ENCODE peak calls at places on chromosome 20, in six cellular contexts. One of them, this sample, is unnamed.

GRCh38 chr20:43963872-43964791 is 49.5 kb downstream of the TOX2 start:
- DNase-seq in H9: no peak
- DNase-seq in D721Med: no peak
- DNase-seq in fibroblast of lung: peak
- DNase-seq in heart right ventricle: peak
- DNase-seq in activated B cell treated with CpG ODN at 0.5 μM for 24 hours: no peak
- DNase-seq in this sample: no peak

GRCh38 chr20:1803216-1804128 is 91.7 kb upstream of the SIRPA start:
- DNase-seq in heart right ventricle: peak
- DNase-seq in fibroblast of lung: peak
- DNase-seq in H9: peak
- DNase-seq in D721Med: no peak
- DNase-seq in activated B cell treated with CpG ODN at 0.5 μM for 24 hours: peak
- DNase-seq in this sample: peak

GRCh38 chr20:17822039-17822438 is 122.3 kb downstream of the BANF2 start:
- DNase-seq in activated B cell treated with CpG ODN at 0.5 μM for 24 hours: no peak
- DNase-seq in heart right ventricle: no peak
- DNase-seq in D721Med: no peak
- DNase-seq in H9: no peak
- DNase-seq in fibroblast of lung: peak
- DNase-seq in this sample: no peak

GRCh38 chr20:43492101-43492500 is 15.4 kb upstream of the L3MBTL1 start:
- DNase-seq in fibroblast of lung: peak
- DNase-seq in D721Med: no peak
- DNase-seq in heart right ventricle: no peak
- DNase-seq in activated B cell treated with CpG ODN at 0.5 μM for 24 hours: no peak
- DNase-seq in H9: no peak
- DNase-seq in this sample: no peak

GRCh38 chr20:45987108-45987780 is 15.2 kb upstream of the ZNF335 start:
- DNase-seq in fibroblast of lung: peak
- DNase-seq in D721Med: peak
- DNase-seq in H9: peak
- DNase-seq in activated B cell treated with CpG ODN at 0.5 μM for 24 hours: peak
- DNase-seq in heart right ventricle: peak
- DNase-seq in this sample: peak

GRCh38 chr20:58877374-58878360 is 25.2 kb downstream of the GNAS start:
- DNase-seq in H9: peak
- DNase-seq in heart right ventricle: no peak
- DNase-seq in activated B cell treated with CpG ODN at 0.5 μM for 24 hours: no peak
- DNase-seq in fibroblast of lung: no peak
- DNase-seq in D721Med: no peak
- DNase-seq in this sample: no peak

GRCh38 chr20:58650181-58650775 is 805 bp upstream of the STX16 start:
- DNase-seq in heart right ventricle: peak
- DNase-seq in fibroblast of lung: peak
- DNase-seq in H9: peak
- DNase-seq in activated B cell treated with CpG ODN at 0.5 μM for 24 hours: peak
- DNase-seq in D721Med: no peak
- DNase-seq in this sample: no peak

GRCh38 chr20:40489886-40490285 is 199.2 kb downstream of the MAFB start:
- DNase-seq in fibroblast of lung: peak
- DNase-seq in H9: no peak
- DNase-seq in D721Med: no peak
- DNase-seq in activated B cell treated with CpG ODN at 0.5 μM for 24 hours: no peak
- DNase-seq in heart right ventricle: no peak
- DNase-seq in this sample: no peak

GRCh38 chr20:21719592-21720214 is 14.2 kb downstream of the PAX1 start:
- DNase-seq in D721Med: no peak
- DNase-seq in H9: no peak
- DNase-seq in fibroblast of lung: peak
- DNase-seq in heart right ventricle: peak
- DNase-seq in activated B cell treated with CpG ODN at 0.5 μM for 24 hours: no peak
- DNase-seq in this sample: no peak

GRCh38 chr20:4724459-4725262 is 3.0 kb downstream of the PRND start:
- DNase-seq in D721Med: no peak
- DNase-seq in H9: no peak
- DNase-seq in heart right ventricle: no peak
- DNase-seq in activated B cell treated with CpG ODN at 0.5 μM for 24 hours: no peak
- DNase-seq in fibroblast of lung: no peak
- DNase-seq in this sample: no peak

GRCh38 chr20:49620364-49621240 is 52.7 kb upstream of the PTGIS start:
- DNase-seq in activated B cell treated with CpG ODN at 0.5 μM for 24 hours: peak
- DNase-seq in D721Med: no peak
- DNase-seq in H9: no peak
- DNase-seq in fibroblast of lung: no peak
- DNase-seq in heart right ventricle: no peak
- DNase-seq in this sample: no peak

GRCh38 chr20:47684306-47685080 is 100.8 kb downstream of the SULF2 start:
- DNase-seq in D721Med: no peak
- DNase-seq in H9: no peak
- DNase-seq in fibroblast of lung: no peak
- DNase-seq in heart right ventricle: no peak
- DNase-seq in activated B cell treated with CpG ODN at 0.5 μM for 24 hours: no peak
- DNase-seq in this sample: no peak

DNA sequence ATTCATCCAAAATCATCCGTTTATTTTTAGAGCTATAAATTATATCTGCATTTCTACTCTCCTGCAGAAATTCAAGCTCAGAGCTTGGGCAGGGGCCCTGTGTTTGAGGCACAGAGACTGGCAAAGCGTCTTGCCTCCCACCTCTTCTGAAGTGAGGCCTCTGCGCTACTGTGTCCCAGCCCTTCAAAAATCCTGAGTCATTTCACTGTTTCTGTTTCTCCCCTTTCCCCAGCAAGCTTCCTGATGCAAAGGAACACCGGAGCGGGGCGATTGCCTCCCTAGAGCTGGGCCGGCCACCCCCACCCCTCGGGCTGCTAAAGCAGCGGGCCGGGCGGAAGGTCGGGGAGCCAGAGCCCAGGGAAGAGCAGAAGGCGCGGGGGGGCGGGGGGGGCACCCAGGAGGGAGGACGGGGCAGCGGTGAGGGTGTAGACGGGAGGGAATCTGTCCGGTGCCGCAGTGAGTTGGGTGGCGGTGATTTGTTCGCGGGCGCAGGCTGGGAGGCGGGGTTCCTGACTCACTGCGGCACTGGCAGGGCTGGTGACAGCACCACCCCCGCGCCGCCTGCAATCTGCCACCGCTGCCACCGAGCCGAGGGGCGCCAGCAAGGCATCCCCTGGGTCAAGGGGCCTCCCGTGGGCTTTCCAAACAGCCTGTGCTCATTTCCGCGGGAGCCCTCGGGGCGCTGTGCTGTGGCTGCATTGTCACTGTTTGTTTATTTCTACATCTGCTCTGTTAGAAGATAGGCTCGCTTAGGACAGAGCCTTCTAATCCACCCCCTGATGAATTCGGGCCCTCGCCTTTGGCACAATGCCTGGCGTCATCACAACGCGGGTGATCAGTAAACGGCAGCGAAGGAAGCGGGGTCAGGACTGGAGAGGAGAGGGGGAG is 46.5 kb upstream of the SNAP25 start:
- DNase-seq in fibroblast of lung: peak
- DNase-seq in D721Med: peak
- DNase-seq in heart right ventricle: no peak
- DNase-seq in H9: peak
- DNase-seq in activated B cell treated with CpG ODN at 0.5 μM for 24 hours: no peak
- DNase-seq in this sample: peak
- TF ChIP-seq CTCF in fibroblast of lung: no peak
- TF ChIP-seq CTCF in D721Med: no peak
- TF ChIP-seq CTCF in heart right ventricle: no peak
- TF ChIP-seq CTCF in H9: no peak
- TF ChIP-seq CTCF in activated B cell treated with CpG ODN at 0.5 μM for 24 hours: no peak
- TF ChIP-seq CTCF in this sample: no peak

GRCh38 chr20:60863548-60863947 is 388.5 kb upstream of the CDH4 start:
- DNase-seq in heart right ventricle: no peak
- DNase-seq in fibroblast of lung: no peak
- DNase-seq in H9: no peak
- DNase-seq in D721Med: no peak
- DNase-seq in activated B cell treated with CpG ODN at 0.5 μM for 24 hours: no peak
- DNase-seq in this sample: no peak

GRCh38 chr20:60851826-60852704 is 400.0 kb upstream of the CDH4 start:
- DNase-seq in activated B cell treated with CpG ODN at 0.5 μM for 24 hours: no peak
- DNase-seq in fibroblast of lung: no peak
- DNase-seq in H9: peak
- DNase-seq in heart right ventricle: no peak
- DNase-seq in D721Med: no peak
- DNase-seq in this sample: peak

GRCh38 chr20:60862601-60863000 is 389.5 kb upstream of the CDH4 start:
- DNase-seq in heart right ventricle: no peak
- DNase-seq in fibroblast of lung: peak
- DNase-seq in activated B cell treated with CpG ODN at 0.5 μM for 24 hours: no peak
- DNase-seq in H9: no peak
- DNase-seq in D721Med: no peak
- DNase-seq in this sample: no peak

GRCh38 chr20:60857708-60858107 is 394.4 kb upstream of the CDH4 start:
- DNase-seq in activated B cell treated with CpG ODN at 0.5 μM for 24 hours: no peak
- DNase-seq in D721Med: no peak
- DNase-seq in fibroblast of lung: peak
- DNase-seq in H9: no peak
- DNase-seq in heart right ventricle: no peak
- DNase-seq in this sample: no peak
- TF ChIP-seq CTCF in activated B cell treated with CpG ODN at 0.5 μM for 24 hours: no peak
- TF ChIP-seq CTCF in D721Med: no peak
- TF ChIP-seq CTCF in fibroblast of lung: no peak
- TF ChIP-seq CTCF in H9: no peak
- TF ChIP-seq CTCF in heart right ventricle: no peak
- TF ChIP-seq CTCF in this sample: no peak

GRCh38 chr20:64145458-64146300 is 18.6 kb upstream of the MYT1 start:
- DNase-seq in fibroblast of lung: no peak
- DNase-seq in D721Med: peak
- DNase-seq in heart right ventricle: no peak
- DNase-seq in activated B cell treated with CpG ODN at 0.5 μM for 24 hours: no peak
- DNase-seq in H9: no peak
- DNase-seq in this sample: no peak
- TF ChIP-seq CTCF in fibroblast of lung: no peak
- TF ChIP-seq CTCF in D721Med: no peak
- TF ChIP-seq CTCF in heart right ventricle: no peak
- TF ChIP-seq CTCF in activated B cell treated with CpG ODN at 0.5 μM for 24 hours: no peak
- TF ChIP-seq CTCF in H9: peak
- TF ChIP-seq CTCF in this sample: no peak

GRCh38 chr20:24543168-24543567 is 73.7 kb downstream of the SYNDIG1 start:
- DNase-seq in D721Med: no peak
- DNase-seq in fibroblast of lung: no peak
- DNase-seq in H9: no peak
- DNase-seq in heart right ventricle: no peak
- DNase-seq in activated B cell treated with CpG ODN at 0.5 μM for 24 hours: no peak
- DNase-seq in this sample: no peak
- TF ChIP-seq CTCF in D721Med: no peak
- TF ChIP-seq CTCF in fibroblast of lung: no peak
- TF ChIP-seq CTCF in H9: no peak
- TF ChIP-seq CTCF in heart right ventricle: no peak
- TF ChIP-seq CTCF in activated B cell treated with CpG ODN at 0.5 μM for 24 hours: no peak
- TF ChIP-seq CTCF in this sample: no peak

DNA sequence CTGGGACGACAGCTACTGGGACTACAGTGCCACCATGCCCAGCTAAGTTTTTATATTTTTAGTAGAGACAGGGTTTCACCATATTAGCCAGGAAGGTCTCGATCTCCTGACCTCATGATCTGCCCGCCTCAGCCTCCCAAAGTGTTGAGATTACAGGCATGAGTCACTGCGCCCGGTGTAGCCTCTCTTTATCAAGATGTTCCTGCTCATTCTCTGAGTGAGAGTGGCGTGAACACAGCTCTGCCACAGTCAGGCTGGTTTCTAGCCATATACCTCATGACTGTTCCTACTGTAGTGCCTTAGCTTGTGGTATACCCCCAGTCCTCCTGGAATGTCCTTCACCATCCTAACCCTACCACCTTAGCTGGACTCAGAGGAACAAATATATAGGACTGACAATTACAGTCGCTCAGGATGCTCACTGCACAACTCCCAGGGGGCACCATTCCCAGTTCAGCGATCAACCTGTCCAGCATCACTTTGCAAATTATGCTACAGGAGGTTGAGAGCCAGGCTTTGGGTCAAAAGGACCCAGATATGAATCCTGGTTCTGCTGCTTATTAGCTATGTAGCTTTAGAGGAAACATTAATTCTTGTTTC is 86.3 kb downstream of the CHMP4B start:
- DNase-seq in H9: no peak
- DNase-seq in fibroblast of lung: no peak
- DNase-seq in activated B cell treated with CpG ODN at 0.5 μM for 24 hours: no peak
- DNase-seq in heart right ventricle: no peak
- DNase-seq in D721Med: no peak
- DNase-seq in this sample: no peak
- TF ChIP-seq CTCF in H9: peak
- TF ChIP-seq CTCF in fibroblast of lung: no peak
- TF ChIP-seq CTCF in activated B cell treated with CpG ODN at 0.5 μM for 24 hours: no peak
- TF ChIP-seq CTCF in heart right ventricle: no peak
- TF ChIP-seq CTCF in D721Med: no peak
- TF ChIP-seq CTCF in this sample: peak

GRCh38 chr20:462199-462991 is at the start of gene TBC1D20:
- DNase-seq in D721Med: peak
- DNase-seq in fibroblast of lung: peak
- DNase-seq in H9: peak
- DNase-seq in activated B cell treated with CpG ODN at 0.5 μM for 24 hours: peak
- DNase-seq in heart right ventricle: peak
- DNase-seq in this sample: peak
- TF ChIP-seq CTCF in D721Med: peak
- TF ChIP-seq CTCF in fibroblast of lung: no peak
- TF ChIP-seq CTCF in H9: peak
- TF ChIP-seq CTCF in activated B cell treated with CpG ODN at 0.5 μM for 24 hours: no peak
- TF ChIP-seq CTCF in heart right ventricle: no peak
- TF ChIP-seq CTCF in this sample: no peak

GRCh38 chr20:25336561-25337422 is 53.8 kb downstream of the ABHD12 start:
- DNase-seq in D721Med: no peak
- DNase-seq in heart right ventricle: peak
- DNase-seq in H9: peak
- DNase-seq in fibroblast of lung: peak
- DNase-seq in activated B cell treated with CpG ODN at 0.5 μM for 24 hours: no peak
- DNase-seq in this sample: no peak
- TF ChIP-seq CTCF in D721Med: peak
- TF ChIP-seq CTCF in heart right ventricle: no peak
- TF ChIP-seq CTCF in H9: peak
- TF ChIP-seq CTCF in fibroblast of lung: peak
- TF ChIP-seq CTCF in activated B cell treated with CpG ODN at 0.5 μM for 24 hours: no peak
- TF ChIP-seq CTCF in this sample: no peak

DNA sequence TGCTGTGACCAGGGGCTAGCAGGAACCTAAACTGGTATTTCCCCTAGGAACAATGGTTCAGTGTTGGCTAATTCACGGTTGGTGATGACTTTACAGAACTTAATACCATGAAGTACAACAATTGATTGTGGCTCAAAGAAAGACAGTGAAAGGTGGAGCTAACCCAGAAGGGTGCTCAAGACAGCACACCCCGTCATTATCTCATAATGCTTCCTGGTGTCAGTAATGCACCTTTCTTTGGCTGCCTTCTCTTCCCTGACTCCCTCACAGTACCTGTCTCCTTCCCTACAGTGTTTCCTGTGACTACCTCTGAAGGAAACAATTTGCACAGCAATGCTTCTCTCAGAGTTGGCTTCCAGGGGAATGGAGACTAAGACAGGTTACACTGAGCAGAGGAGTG is 116.3 kb downstream of the RIN2 start:
- DNase-seq in D721Med: no peak
- DNase-seq in heart right ventricle: no peak
- DNase-seq in fibroblast of lung: no peak
- DNase-seq in activated B cell treated with CpG ODN at 0.5 μM for 24 hours: no peak
- DNase-seq in H9: no peak
- DNase-seq in this sample: no peak
- TF ChIP-seq CTCF in D721Med: no peak
- TF ChIP-seq CTCF in heart right ventricle: no peak
- TF ChIP-seq CTCF in fibroblast of lung: no peak
- TF ChIP-seq CTCF in activated B cell treated with CpG ODN at 0.5 μM for 24 hours: no peak
- TF ChIP-seq CTCF in H9: no peak
- TF ChIP-seq CTCF in this sample: no peak